ENCODE peak calls at places on chromosomes 11 and 22, in nine cellular contexts. One of them, this sample, is unnamed. For H3K27me3, the result is how much of the 10 kb centered on the place peaks cover.

GRCh38 chr11:66886671-66887221 is 29.9 kb downstream of the LRFN4 start:
- DNase-seq in psoas muscle: peak
- DNase-seq in colonic mucosa: no peak
- DNase-seq in mammary epithelial cell: no peak
- DNase-seq in heart left ventricle: peak
- DNase-seq in ovary: no peak
- DNase-seq in BE2C: peak
- DNase-seq in cardiac muscle cell: no peak
- DNase-seq in left ventricle myocardium inferior: peak
- DNase-seq in this sample: no peak

GRCh38 chr22:46335201-46336118 is at the start of gene TRMU:
- DNase-seq in psoas muscle: peak
- DNase-seq in colonic mucosa: peak
- DNase-seq in mammary epithelial cell: peak
- DNase-seq in heart left ventricle: peak
- DNase-seq in ovary: peak
- DNase-seq in BE2C: peak
- DNase-seq in cardiac muscle cell: peak
- DNase-seq in left ventricle myocardium inferior: peak
- DNase-seq in this sample: peak

GRCh38 chr11:33500865-33501479 is 199.7 kb downstream of the C11orf91 start:
- DNase-seq in psoas muscle: no peak
- DNase-seq in colonic mucosa: no peak
- DNase-seq in mammary epithelial cell: peak
- DNase-seq in heart left ventricle: peak
- DNase-seq in ovary: no peak
- DNase-seq in BE2C: no peak
- DNase-seq in cardiac muscle cell: peak
- DNase-seq in left ventricle myocardium inferior: no peak
- DNase-seq in this sample: no peak

GRCh38 chr11:103055174-103055890 is 36.6 kb downstream of the DCUN1D5 start:
- DNase-seq in psoas muscle: no peak
- DNase-seq in colonic mucosa: no peak
- DNase-seq in mammary epithelial cell: peak
- DNase-seq in heart left ventricle: no peak
- DNase-seq in ovary: no peak
- DNase-seq in BE2C: no peak
- DNase-seq in cardiac muscle cell: peak
- DNase-seq in left ventricle myocardium inferior: no peak
- DNase-seq in this sample: no peak

GRCh38 chr22:33710326-33710725 is 209.9 kb downstream of the LARGE1 start:
- DNase-seq in psoas muscle: no peak
- DNase-seq in colonic mucosa: no peak
- DNase-seq in mammary epithelial cell: no peak
- DNase-seq in heart left ventricle: no peak
- DNase-seq in ovary: no peak
- DNase-seq in BE2C: no peak
- DNase-seq in cardiac muscle cell: no peak
- DNase-seq in left ventricle myocardium inferior: no peak
- DNase-seq in this sample: no peak

GRCh38 chr11:75667831-75668507 is 869 bp downstream of the MAP6 start:
- DNase-seq in psoas muscle: peak
- DNase-seq in colonic mucosa: peak
- DNase-seq in mammary epithelial cell: peak
- DNase-seq in heart left ventricle: peak
- DNase-seq in ovary: peak
- DNase-seq in BE2C: peak
- DNase-seq in cardiac muscle cell: peak
- DNase-seq in left ventricle myocardium inferior: peak
- DNase-seq in this sample: peak

GRCh38 chr11:134047586-134047999 is 21.3 kb upstream of the JAM3 start:
- DNase-seq in psoas muscle: peak
- DNase-seq in colonic mucosa: peak
- DNase-seq in mammary epithelial cell: peak
- DNase-seq in heart left ventricle: peak
- DNase-seq in ovary: peak
- DNase-seq in BE2C: peak
- DNase-seq in cardiac muscle cell: no peak
- DNase-seq in left ventricle myocardium inferior: peak
- DNase-seq in this sample: no peak

GRCh38 chr11:111633756-111634362 is 31.6 kb downstream of the SIK2 start:
- DNase-seq in psoas muscle: no peak
- DNase-seq in colonic mucosa: no peak
- DNase-seq in mammary epithelial cell: peak
- DNase-seq in heart left ventricle: no peak
- DNase-seq in ovary: no peak
- DNase-seq in BE2C: no peak
- DNase-seq in cardiac muscle cell: no peak
- DNase-seq in left ventricle myocardium inferior: no peak
- DNase-seq in this sample: no peak

GRCh38 chr11:11387201-11387600 is 34.2 kb upstream of the CSNK2A3 start:
- DNase-seq in psoas muscle: no peak
- DNase-seq in colonic mucosa: no peak
- DNase-seq in mammary epithelial cell: no peak
- DNase-seq in heart left ventricle: no peak
- DNase-seq in ovary: no peak
- DNase-seq in BE2C: no peak
- DNase-seq in cardiac muscle cell: no peak
- DNase-seq in left ventricle myocardium inferior: no peak
- DNase-seq in this sample: no peak

GRCh38 chr11:66113132-66113856 is 43.2 kb downstream of the PACS1 start:
- DNase-seq in psoas muscle: no peak
- DNase-seq in colonic mucosa: no peak
- DNase-seq in mammary epithelial cell: peak
- DNase-seq in heart left ventricle: no peak
- DNase-seq in ovary: no peak
- DNase-seq in BE2C: no peak
- DNase-seq in cardiac muscle cell: no peak
- DNase-seq in left ventricle myocardium inferior: no peak
- DNase-seq in this sample: no peak

GRCh38 chr11:78228467-78228866 is 39.7 kb downstream of the USP35 start:
- DNase-seq in psoas muscle: no peak
- DNase-seq in colonic mucosa: peak
- DNase-seq in mammary epithelial cell: peak
- DNase-seq in heart left ventricle: peak
- DNase-seq in ovary: peak
- DNase-seq in BE2C: no peak
- DNase-seq in cardiac muscle cell: peak
- DNase-seq in left ventricle myocardium inferior: no peak
- DNase-seq in this sample: no peak

GRCh38 chr22:23581252-23581634 is 1.2 kb upstream of the IGLL1 start:
- DNase-seq in psoas muscle: no peak
- DNase-seq in colonic mucosa: no peak
- DNase-seq in mammary epithelial cell: no peak
- DNase-seq in heart left ventricle: no peak
- DNase-seq in ovary: no peak
- DNase-seq in BE2C: no peak
- DNase-seq in cardiac muscle cell: no peak
- DNase-seq in left ventricle myocardium inferior: no peak
- DNase-seq in this sample: no peak

GRCh38 chr11:69644071-69644961 is 3.4 kb downstream of the CCND1 start:
- DNase-seq in psoas muscle: peak
- DNase-seq in colonic mucosa: peak
- DNase-seq in mammary epithelial cell: peak
- DNase-seq in heart left ventricle: peak
- DNase-seq in ovary: peak
- DNase-seq in BE2C: peak
- DNase-seq in cardiac muscle cell: peak
- DNase-seq in left ventricle myocardium inferior: peak
- DNase-seq in this sample: no peak

GRCh38 chr11:130198964-130199363 is 39.4 kb downstream of the ST14 start:
- DNase-seq in psoas muscle: no peak
- DNase-seq in colonic mucosa: no peak
- DNase-seq in mammary epithelial cell: no peak
- DNase-seq in heart left ventricle: no peak
- DNase-seq in ovary: no peak
- DNase-seq in BE2C: no peak
- DNase-seq in cardiac muscle cell: no peak
- DNase-seq in left ventricle myocardium inferior: no peak
- DNase-seq in this sample: no peak

GRCh38 chr11:122743949-122744876 is 88.7 kb downstream of the UBASH3B start:
- DNase-seq in psoas muscle: no peak
- DNase-seq in colonic mucosa: peak
- DNase-seq in mammary epithelial cell: no peak
- DNase-seq in heart left ventricle: no peak
- DNase-seq in ovary: no peak
- DNase-seq in BE2C: no peak
- DNase-seq in cardiac muscle cell: no peak
- DNase-seq in left ventricle myocardium inferior: no peak
- DNase-seq in this sample: peak

GRCh38 chr11:126079640-126080205 is 17.1 kb upstream of the CDON start:
- DNase-seq in psoas muscle: no peak
- DNase-seq in colonic mucosa: no peak
- DNase-seq in mammary epithelial cell: no peak
- DNase-seq in heart left ventricle: no peak
- DNase-seq in ovary: no peak
- DNase-seq in BE2C: peak
- DNase-seq in cardiac muscle cell: no peak
- DNase-seq in left ventricle myocardium inferior: no peak
- DNase-seq in this sample: no peak
- H3K27me3 ChIP-seq in psoas muscle: under half
- H3K27me3 ChIP-seq in colonic mucosa: under half
- H3K27me3 ChIP-seq in mammary epithelial cell: under half
- H3K27me3 ChIP-seq in heart left ventricle: under half
- H3K27me3 ChIP-seq in ovary: under half
- H3K27me3 ChIP-seq in BE2C: under half
- H3K27me3 ChIP-seq in cardiac muscle cell: under half
- H3K27me3 ChIP-seq in left ventricle myocardium inferior: under half
- H3K27me3 ChIP-seq in this sample: under half

DNA sequence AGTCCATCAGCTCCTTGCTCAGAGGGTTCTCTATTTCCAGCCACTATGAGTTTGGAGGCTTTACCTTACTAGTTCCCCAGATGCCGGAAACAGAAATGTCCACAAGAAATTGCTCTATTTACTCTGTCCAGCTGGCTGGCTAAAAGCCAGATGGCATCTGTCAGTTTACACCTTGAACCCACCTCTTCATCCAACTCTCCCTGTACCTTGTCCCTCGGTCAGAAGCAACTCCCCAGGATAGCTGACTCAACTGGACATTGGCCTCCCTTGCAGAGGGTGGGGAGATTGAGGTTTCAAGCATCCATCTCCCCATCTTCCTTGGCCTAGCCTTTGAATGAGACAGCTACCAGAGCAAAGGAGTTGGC is 1.7 kb downstream of the C2CD2L start:
- DNase-seq in psoas muscle: no peak
- DNase-seq in colonic mucosa: peak
- DNase-seq in mammary epithelial cell: no peak
- DNase-seq in heart left ventricle: no peak
- DNase-seq in ovary: no peak
- DNase-seq in BE2C: no peak
- DNase-seq in cardiac muscle cell: no peak
- DNase-seq in left ventricle myocardium inferior: no peak
- DNase-seq in this sample: no peak
- H3K4me3 ChIP-seq in psoas muscle: peak
- H3K4me3 ChIP-seq in colonic mucosa: peak
- H3K4me3 ChIP-seq in mammary epithelial cell: no peak
- H3K4me3 ChIP-seq in heart left ventricle: no peak
- H3K4me3 ChIP-seq in ovary: no peak
- H3K4me3 ChIP-seq in BE2C: peak
- H3K4me3 ChIP-seq in cardiac muscle cell: no peak
- H3K4me3 ChIP-seq in left ventricle myocardium inferior: peak
- H3K4me3 ChIP-seq in this sample: peak

GRCh38 chr11:86621854-86622253 is 50.6 kb downstream of the ME3 start:
- DNase-seq in psoas muscle: no peak
- DNase-seq in colonic mucosa: no peak
- DNase-seq in mammary epithelial cell: no peak
- DNase-seq in heart left ventricle: no peak
- DNase-seq in ovary: no peak
- DNase-seq in BE2C: no peak
- DNase-seq in cardiac muscle cell: no peak
- DNase-seq in left ventricle myocardium inferior: no peak
- DNase-seq in this sample: no peak
- TF ChIP-seq CTCF in psoas muscle: no peak
- TF ChIP-seq CTCF in colonic mucosa: no peak
- TF ChIP-seq CTCF in mammary epithelial cell: no peak
- TF ChIP-seq CTCF in heart left ventricle: no peak
- TF ChIP-seq CTCF in ovary: no peak
- TF ChIP-seq CTCF in BE2C: no peak
- TF ChIP-seq CTCF in cardiac muscle cell: no peak
- TF ChIP-seq CTCF in left ventricle myocardium inferior: no peak
- TF ChIP-seq CTCF in this sample: no peak

GRCh38 chr22:36701941-36702640 is 1.5 kb downstream of the CACNG2 start:
- DNase-seq in psoas muscle: no peak
- DNase-seq in colonic mucosa: no peak
- DNase-seq in mammary epithelial cell: no peak
- DNase-seq in heart left ventricle: no peak
- DNase-seq in ovary: no peak
- DNase-seq in BE2C: no peak
- DNase-seq in cardiac muscle cell: no peak
- DNase-seq in left ventricle myocardium inferior: no peak
- DNase-seq in this sample: no peak

GRCh38 chr22:36702832-36703210 is 731 bp downstream of the CACNG2 start:
- DNase-seq in psoas muscle: no peak
- DNase-seq in colonic mucosa: no peak
- DNase-seq in mammary epithelial cell: no peak
- DNase-seq in heart left ventricle: no peak
- DNase-seq in ovary: no peak
- DNase-seq in BE2C: no peak
- DNase-seq in cardiac muscle cell: no peak
- DNase-seq in left ventricle myocardium inferior: no peak
- DNase-seq in this sample: no peak

GRCh38 chr22:36701166-36701713 is 2.3 kb downstream of the CACNG2 start:
- DNase-seq in psoas muscle: no peak
- DNase-seq in colonic mucosa: no peak
- DNase-seq in mammary epithelial cell: no peak
- DNase-seq in heart left ventricle: no peak
- DNase-seq in ovary: no peak
- DNase-seq in BE2C: no peak
- DNase-seq in cardiac muscle cell: no peak
- DNase-seq in left ventricle myocardium inferior: no peak
- DNase-seq in this sample: no peak
- H3K27me3 ChIP-seq in psoas muscle: under half
- H3K27me3 ChIP-seq in colonic mucosa: under half
- H3K27me3 ChIP-seq in mammary epithelial cell: under half
- H3K27me3 ChIP-seq in heart left ventricle: half or more
- H3K27me3 ChIP-seq in ovary: under half
- H3K27me3 ChIP-seq in BE2C: under half
- H3K27me3 ChIP-seq in cardiac muscle cell: half or more
- H3K27me3 ChIP-seq in left ventricle myocardium inferior: half or more
- H3K27me3 ChIP-seq in this sample: under half

DNA sequence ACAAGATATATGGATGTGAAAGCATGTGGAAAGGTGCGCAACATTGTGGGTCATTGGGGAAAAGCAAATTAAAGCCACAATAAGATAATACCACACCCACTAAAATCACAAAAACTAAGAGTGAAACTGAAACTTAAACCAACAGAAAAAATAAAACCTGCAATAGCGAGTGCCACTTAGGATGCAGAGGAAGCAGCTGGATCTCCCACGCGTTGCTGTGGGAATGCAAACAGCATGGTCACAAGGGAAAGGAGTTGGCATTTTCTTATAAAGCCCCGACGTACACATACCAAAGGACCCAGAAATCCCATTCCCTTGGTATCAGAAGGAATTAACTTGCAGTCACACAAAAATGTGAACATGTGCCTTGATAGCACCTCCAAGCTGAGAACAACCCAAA is 712.0 kb downstream of the TBC1D22A start:
- DNase-seq in psoas muscle: no peak
- DNase-seq in colonic mucosa: no peak
- DNase-seq in mammary epithelial cell: no peak
- DNase-seq in heart left ventricle: no peak
- DNase-seq in ovary: no peak
- DNase-seq in BE2C: no peak
- DNase-seq in cardiac muscle cell: no peak
- DNase-seq in left ventricle myocardium inferior: no peak
- DNase-seq in this sample: no peak
- H3K4me3 ChIP-seq in psoas muscle: no peak
- H3K4me3 ChIP-seq in colonic mucosa: no peak
- H3K4me3 ChIP-seq in mammary epithelial cell: no peak
- H3K4me3 ChIP-seq in heart left ventricle: no peak
- H3K4me3 ChIP-seq in ovary: no peak
- H3K4me3 ChIP-seq in BE2C: no peak
- H3K4me3 ChIP-seq in cardiac muscle cell: no peak
- H3K4me3 ChIP-seq in left ventricle myocardium inferior: no peak
- H3K4me3 ChIP-seq in this sample: no peak

GRCh38 chr11:79439893-79440450 is 858 bp downstream of the TENM4 start:
- DNase-seq in psoas muscle: peak
- DNase-seq in colonic mucosa: peak
- DNase-seq in mammary epithelial cell: peak
- DNase-seq in heart left ventricle: peak
- DNase-seq in ovary: peak
- DNase-seq in BE2C: peak
- DNase-seq in cardiac muscle cell: peak
- DNase-seq in left ventricle myocardium inferior: peak
- DNase-seq in this sample: peak
- TF ChIP-seq CTCF in psoas muscle: no peak
- TF ChIP-seq CTCF in colonic mucosa: no peak
- TF ChIP-seq CTCF in mammary epithelial cell: no peak
- TF ChIP-seq CTCF in heart left ventricle: no peak
- TF ChIP-seq CTCF in ovary: no peak
- TF ChIP-seq CTCF in BE2C: peak
- TF ChIP-seq CTCF in cardiac muscle cell: no peak
- TF ChIP-seq CTCF in left ventricle myocardium inferior: no peak
- TF ChIP-seq CTCF in this sample: no peak

This sample was measured in GM06990.